ENCODE peak calls at places on chromosome 2, in six cellular contexts. One of them, this sample, is unnamed.

GRCh38 chr2:127015106-127015910 is 91.6 kb downstream of the BIN1 start:
- DNase-seq in heart right ventricle: no peak
- DNase-seq in fibroblast of the conjunctiva: no peak
- DNase-seq in LoVo: no peak
- DNase-seq in RWPE1: no peak
- DNase-seq in PC-3: peak
- DNase-seq in this sample: no peak

GRCh38 chr2:43020296-43020695 is 206.1 kb downstream of the ZFP36L2 start:
- DNase-seq in LoVo: no peak
- DNase-seq in fibroblast of the conjunctiva: no peak
- DNase-seq in PC-3: no peak
- DNase-seq in RWPE1: no peak
- DNase-seq in heart right ventricle: no peak
- DNase-seq in this sample: no peak

GRCh38 chr2:216731465-216731864 is 36.1 kb upstream of the IGFBP5 start:
- DNase-seq in fibroblast of the conjunctiva: no peak
- DNase-seq in RWPE1: no peak
- DNase-seq in PC-3: no peak
- DNase-seq in heart right ventricle: no peak
- DNase-seq in LoVo: no peak
- DNase-seq in this sample: no peak

GRCh38 chr2:19540739-19541503 is 182.5 kb upstream of the OSR1 start:
- DNase-seq in PC-3: peak
- DNase-seq in RWPE1: peak
- DNase-seq in heart right ventricle: no peak
- DNase-seq in fibroblast of the conjunctiva: peak
- DNase-seq in LoVo: peak
- DNase-seq in this sample: peak

GRCh38 chr2:72128059-72128842 is 19.4 kb downstream of the CYP26B1 start:
- DNase-seq in RWPE1: no peak
- DNase-seq in heart right ventricle: no peak
- DNase-seq in PC-3: no peak
- DNase-seq in LoVo: no peak
- DNase-seq in fibroblast of the conjunctiva: no peak
- DNase-seq in this sample: no peak

GRCh38 chr2:144513388-144514100 is 6.4 kb downstream of the ZEB2 start:
- DNase-seq in LoVo: no peak
- DNase-seq in fibroblast of the conjunctiva: no peak
- DNase-seq in RWPE1: no peak
- DNase-seq in heart right ventricle: peak
- DNase-seq in PC-3: no peak
- DNase-seq in this sample: no peak

GRCh38 chr2:10493636-10494281 is 45.6 kb upstream of the ODC1 start:
- DNase-seq in fibroblast of the conjunctiva: no peak
- DNase-seq in PC-3: peak
- DNase-seq in RWPE1: peak
- DNase-seq in heart right ventricle: no peak
- DNase-seq in LoVo: peak
- DNase-seq in this sample: peak

GRCh38 chr2:1721706-1722483 is 22.4 kb downstream of the PXDN start:
- DNase-seq in fibroblast of the conjunctiva: no peak
- DNase-seq in LoVo: no peak
- DNase-seq in heart right ventricle: no peak
- DNase-seq in RWPE1: peak
- DNase-seq in PC-3: peak
- DNase-seq in this sample: no peak

GRCh38 chr2:109031481-109032228 is 42.6 kb upstream of the EDAR start:
- DNase-seq in PC-3: peak
- DNase-seq in fibroblast of the conjunctiva: no peak
- DNase-seq in RWPE1: no peak
- DNase-seq in heart right ventricle: peak
- DNase-seq in LoVo: no peak
- DNase-seq in this sample: no peak

GRCh38 chr2:36556847-36557246 is 41.1 kb downstream of the FEZ2 start:
- DNase-seq in PC-3: peak
- DNase-seq in heart right ventricle: no peak
- DNase-seq in LoVo: no peak
- DNase-seq in RWPE1: no peak
- DNase-seq in fibroblast of the conjunctiva: peak
- DNase-seq in this sample: peak

GRCh38 chr2:42844901-42845685 is 52.7 kb upstream of the HAAO start:
- DNase-seq in PC-3: no peak
- DNase-seq in heart right ventricle: no peak
- DNase-seq in RWPE1: no peak
- DNase-seq in LoVo: no peak
- DNase-seq in fibroblast of the conjunctiva: peak
- DNase-seq in this sample: peak